ENCODE peak calls at places on chromosomes 2 and 18, in nine cellular contexts. One of them, this sample, is unnamed. For H3K4me1 and H3K9me3, the result is how much of the 10 kb centered on the place peaks cover.

GRCh38 chr2:149538138-149538833 is 49.3 kb downstream of the MMADHC start:
- DNase-seq in mucosa of descending colon: no peak
- DNase-seq in CD8-positive, alpha-beta memory T cell: no peak
- DNase-seq in pancreas: no peak
- DNase-seq in body of pancreas: no peak
- DNase-seq in PC-9: peak
- DNase-seq in HCT116: no peak
- DNase-seq in lower lobe of right lung: no peak
- DNase-seq in Caco-2: no peak
- DNase-seq in this sample: no peak

GRCh38 chr2:205872716-205873115 is 190.4 kb downstream of the NRP2 start:
- DNase-seq in mucosa of descending colon: no peak
- DNase-seq in CD8-positive, alpha-beta memory T cell: no peak
- DNase-seq in pancreas: no peak
- DNase-seq in body of pancreas: no peak
- DNase-seq in PC-9: no peak
- DNase-seq in HCT116: no peak
- DNase-seq in lower lobe of right lung: no peak
- DNase-seq in Caco-2: no peak
- DNase-seq in this sample: no peak

GRCh38 chr2:68282814-68283812 is 30.8 kb upstream of the PPP3R1 start:
- DNase-seq in mucosa of descending colon: peak
- DNase-seq in CD8-positive, alpha-beta memory T cell: no peak
- DNase-seq in pancreas: no peak
- DNase-seq in body of pancreas: no peak
- DNase-seq in PC-9: no peak
- DNase-seq in HCT116: peak
- DNase-seq in lower lobe of right lung: no peak
- DNase-seq in Caco-2: no peak
- DNase-seq in this sample: peak

GRCh38 chr2:134173338-134174016 is 80.4 kb upstream of the MGAT5 start:
- DNase-seq in mucosa of descending colon: peak
- DNase-seq in CD8-positive, alpha-beta memory T cell: no peak
- DNase-seq in pancreas: peak
- DNase-seq in body of pancreas: peak
- DNase-seq in PC-9: no peak
- DNase-seq in HCT116: no peak
- DNase-seq in lower lobe of right lung: no peak
- DNase-seq in Caco-2: no peak
- DNase-seq in this sample: no peak

GRCh38 chr2:15826273-15826717 is 114.1 kb upstream of the MYCN start:
- DNase-seq in mucosa of descending colon: peak
- DNase-seq in CD8-positive, alpha-beta memory T cell: no peak
- DNase-seq in pancreas: no peak
- DNase-seq in body of pancreas: no peak
- DNase-seq in PC-9: no peak
- DNase-seq in HCT116: no peak
- DNase-seq in lower lobe of right lung: no peak
- DNase-seq in Caco-2: peak
- DNase-seq in this sample: no peak

GRCh38 chr2:130370490-130370889 is 14.6 kb downstream of the PTPN18 start:
- DNase-seq in mucosa of descending colon: no peak
- DNase-seq in CD8-positive, alpha-beta memory T cell: peak
- DNase-seq in pancreas: no peak
- DNase-seq in body of pancreas: no peak
- DNase-seq in PC-9: no peak
- DNase-seq in HCT116: no peak
- DNase-seq in lower lobe of right lung: no peak
- DNase-seq in Caco-2: no peak
- DNase-seq in this sample: no peak

GRCh38 chr2:31233216-31233615 is 736 bp upstream of the EHD3 start:
- DNase-seq in mucosa of descending colon: no peak
- DNase-seq in CD8-positive, alpha-beta memory T cell: no peak
- DNase-seq in pancreas: no peak
- DNase-seq in body of pancreas: no peak
- DNase-seq in PC-9: no peak
- DNase-seq in HCT116: no peak
- DNase-seq in lower lobe of right lung: no peak
- DNase-seq in Caco-2: no peak
- DNase-seq in this sample: no peak

GRCh38 chr2:24517247-24517646 is 26.2 kb downstream of the NCOA1 start:
- DNase-seq in mucosa of descending colon: no peak
- DNase-seq in CD8-positive, alpha-beta memory T cell: no peak
- DNase-seq in pancreas: no peak
- DNase-seq in body of pancreas: peak
- DNase-seq in PC-9: no peak
- DNase-seq in HCT116: no peak
- DNase-seq in lower lobe of right lung: no peak
- DNase-seq in Caco-2: no peak
- DNase-seq in this sample: no peak

GRCh38 chr2:67564626-67565025 is 167.5 kb downstream of the ETAA1 start:
- DNase-seq in mucosa of descending colon: no peak
- DNase-seq in CD8-positive, alpha-beta memory T cell: no peak
- DNase-seq in pancreas: peak
- DNase-seq in body of pancreas: peak
- DNase-seq in PC-9: no peak
- DNase-seq in HCT116: no peak
- DNase-seq in lower lobe of right lung: no peak
- DNase-seq in Caco-2: no peak
- DNase-seq in this sample: no peak

GRCh38 chr2:107025869-107026380 is 140.0 kb upstream of the ST6GAL2 start:
- DNase-seq in mucosa of descending colon: peak
- DNase-seq in CD8-positive, alpha-beta memory T cell: no peak
- DNase-seq in pancreas: no peak
- DNase-seq in body of pancreas: no peak
- DNase-seq in PC-9: no peak
- DNase-seq in HCT116: no peak
- DNase-seq in lower lobe of right lung: no peak
- DNase-seq in Caco-2: no peak
- DNase-seq in this sample: no peak

GRCh38 chr2:204110250-204111183 is 174.0 kb downstream of the ICOS start:
- DNase-seq in mucosa of descending colon: peak
- DNase-seq in CD8-positive, alpha-beta memory T cell: peak
- DNase-seq in pancreas: no peak
- DNase-seq in body of pancreas: peak
- DNase-seq in PC-9: no peak
- DNase-seq in HCT116: no peak
- DNase-seq in lower lobe of right lung: no peak
- DNase-seq in Caco-2: no peak
- DNase-seq in this sample: no peak

GRCh38 chr18:67133669-67134068 is 382.9 kb downstream of the DSEL start:
- DNase-seq in mucosa of descending colon: no peak
- DNase-seq in CD8-positive, alpha-beta memory T cell: no peak
- DNase-seq in pancreas: no peak
- DNase-seq in body of pancreas: no peak
- DNase-seq in PC-9: no peak
- DNase-seq in HCT116: no peak
- DNase-seq in lower lobe of right lung: no peak
- DNase-seq in Caco-2: no peak
- DNase-seq in this sample: no peak

GRCh38 chr18:478679-479078 is 21.8 kb downstream of the COLEC12 start:
- DNase-seq in mucosa of descending colon: no peak
- DNase-seq in CD8-positive, alpha-beta memory T cell: no peak
- DNase-seq in pancreas: no peak
- DNase-seq in body of pancreas: no peak
- DNase-seq in PC-9: no peak
- DNase-seq in HCT116: no peak
- DNase-seq in lower lobe of right lung: no peak
- DNase-seq in Caco-2: no peak
- DNase-seq in this sample: no peak

GRCh38 chr2:238963164-238963969 is 115.5 kb downstream of the TWIST2 start:
- DNase-seq in mucosa of descending colon: no peak
- DNase-seq in CD8-positive, alpha-beta memory T cell: no peak
- DNase-seq in pancreas: no peak
- DNase-seq in body of pancreas: no peak
- DNase-seq in PC-9: no peak
- DNase-seq in HCT116: no peak
- DNase-seq in lower lobe of right lung: no peak
- DNase-seq in Caco-2: no peak
- DNase-seq in this sample: no peak

GRCh38 chr18:21557607-21558253 is 42.8 kb downstream of the ESCO1 start:
- DNase-seq in mucosa of descending colon: no peak
- DNase-seq in CD8-positive, alpha-beta memory T cell: no peak
- DNase-seq in pancreas: peak
- DNase-seq in body of pancreas: peak
- DNase-seq in PC-9: no peak
- DNase-seq in HCT116: no peak
- DNase-seq in lower lobe of right lung: no peak
- DNase-seq in Caco-2: no peak
- DNase-seq in this sample: no peak

GRCh38 chr2:163877316-163877715 is 141.5 kb upstream of the FIGN start:
- DNase-seq in mucosa of descending colon: no peak
- DNase-seq in CD8-positive, alpha-beta memory T cell: no peak
- DNase-seq in pancreas: no peak
- DNase-seq in body of pancreas: no peak
- DNase-seq in PC-9: peak
- DNase-seq in HCT116: no peak
- DNase-seq in lower lobe of right lung: no peak
- DNase-seq in Caco-2: peak
- DNase-seq in this sample: peak

GRCh38 chr2:116585654-116586053 is 1228.8 kb upstream of the DDX18 start:
- DNase-seq in mucosa of descending colon: no peak
- DNase-seq in CD8-positive, alpha-beta memory T cell: no peak
- DNase-seq in pancreas: no peak
- DNase-seq in body of pancreas: no peak
- DNase-seq in PC-9: no peak
- DNase-seq in HCT116: no peak
- DNase-seq in lower lobe of right lung: no peak
- DNase-seq in Caco-2: no peak
- DNase-seq in this sample: no peak

DNA sequence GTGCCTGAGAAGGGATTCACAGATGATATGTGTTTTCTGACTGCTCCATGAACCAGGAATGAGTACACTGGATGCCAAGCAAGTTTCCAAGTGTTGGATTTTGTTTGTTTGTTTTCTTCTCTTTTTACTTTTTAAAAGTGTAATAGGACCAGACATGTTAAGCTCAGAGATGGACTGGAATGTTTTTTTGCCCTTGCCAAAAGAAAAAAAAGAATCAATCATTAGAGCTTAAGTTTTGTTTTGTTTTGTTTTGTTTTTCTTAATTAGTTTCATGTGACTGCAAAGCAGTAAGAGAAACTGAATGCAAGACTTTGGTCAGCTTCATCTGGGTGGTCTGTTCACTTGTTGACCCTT is 42.5 kb upstream of the SLC1A4 start:
- DNase-seq in mucosa of descending colon: no peak
- DNase-seq in CD8-positive, alpha-beta memory T cell: no peak
- DNase-seq in pancreas: no peak
- DNase-seq in body of pancreas: no peak
- DNase-seq in PC-9: no peak
- DNase-seq in HCT116: no peak
- DNase-seq in lower lobe of right lung: no peak
- DNase-seq in Caco-2: no peak
- DNase-seq in this sample: no peak
- H3K4me3 ChIP-seq in mucosa of descending colon: no peak
- H3K4me3 ChIP-seq in CD8-positive, alpha-beta memory T cell: peak
- H3K4me3 ChIP-seq in pancreas: no peak
- H3K4me3 ChIP-seq in body of pancreas: no peak
- H3K4me3 ChIP-seq in PC-9: no peak
- H3K4me3 ChIP-seq in HCT116: no peak
- H3K4me3 ChIP-seq in lower lobe of right lung: no peak
- H3K4me3 ChIP-seq in Caco-2: no peak
- H3K4me3 ChIP-seq in this sample: no peak

DNA sequence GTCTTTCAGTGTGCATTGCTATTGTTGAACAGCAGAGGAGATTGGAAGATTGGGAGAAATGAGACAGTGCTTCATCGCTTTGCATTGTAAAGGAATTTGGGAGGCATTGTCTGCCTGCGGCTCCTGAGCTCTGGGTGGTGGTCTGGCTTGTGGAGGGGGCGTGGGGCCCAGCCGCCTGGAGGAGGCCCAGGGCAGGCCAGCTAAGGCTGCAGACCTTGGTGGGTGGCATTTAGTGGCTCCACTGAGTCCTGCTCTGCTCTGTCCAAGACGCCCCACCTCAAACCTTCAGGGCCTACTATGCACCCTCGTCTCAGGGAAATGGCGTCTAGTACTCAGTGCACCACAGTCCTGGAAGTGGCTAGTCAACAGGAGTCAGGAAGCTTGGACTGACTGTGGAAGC is 5.7 kb upstream of the HS1BP3 start:
- DNase-seq in mucosa of descending colon: no peak
- DNase-seq in CD8-positive, alpha-beta memory T cell: no peak
- DNase-seq in pancreas: no peak
- DNase-seq in body of pancreas: no peak
- DNase-seq in PC-9: no peak
- DNase-seq in HCT116: no peak
- DNase-seq in lower lobe of right lung: peak
- DNase-seq in Caco-2: no peak
- DNase-seq in this sample: no peak
- H3K4me1 ChIP-seq in mucosa of descending colon: under half
- H3K4me1 ChIP-seq in CD8-positive, alpha-beta memory T cell: under half
- H3K4me1 ChIP-seq in pancreas: under half
- H3K4me1 ChIP-seq in body of pancreas: under half
- H3K4me1 ChIP-seq in PC-9: under half
- H3K4me1 ChIP-seq in HCT116: under half
- H3K4me1 ChIP-seq in lower lobe of right lung: under half
- H3K4me1 ChIP-seq in Caco-2: under half
- H3K4me1 ChIP-seq in this sample: under half

GRCh38 chr18:51361130-51361860 is 163.8 kb upstream of the MEX3C start:
- DNase-seq in mucosa of descending colon: peak
- DNase-seq in CD8-positive, alpha-beta memory T cell: no peak
- DNase-seq in pancreas: no peak
- DNase-seq in body of pancreas: no peak
- DNase-seq in PC-9: no peak
- DNase-seq in HCT116: no peak
- DNase-seq in lower lobe of right lung: no peak
- DNase-seq in Caco-2: peak
- DNase-seq in this sample: no peak
- H3K9me3 ChIP-seq in mucosa of descending colon: under half
- H3K9me3 ChIP-seq in CD8-positive, alpha-beta memory T cell: under half
- H3K9me3 ChIP-seq in pancreas: under half
- H3K9me3 ChIP-seq in body of pancreas: under half
- H3K9me3 ChIP-seq in PC-9: under half
- H3K9me3 ChIP-seq in HCT116: under half
- H3K9me3 ChIP-seq in lower lobe of right lung: under half
- H3K9me3 ChIP-seq in Caco-2: under half
- H3K9me3 ChIP-seq in this sample: under half

GRCh38 chr2:191150121-191150450 is 708 bp downstream of the STAT4 start:
- DNase-seq in mucosa of descending colon: no peak
- DNase-seq in CD8-positive, alpha-beta memory T cell: no peak
- DNase-seq in pancreas: no peak
- DNase-seq in body of pancreas: no peak
- DNase-seq in PC-9: no peak
- DNase-seq in HCT116: no peak
- DNase-seq in lower lobe of right lung: no peak
- DNase-seq in Caco-2: no peak
- DNase-seq in this sample: no peak
- H3K4me3 ChIP-seq in mucosa of descending colon: peak
- H3K4me3 ChIP-seq in CD8-positive, alpha-beta memory T cell: peak
- H3K4me3 ChIP-seq in pancreas: peak
- H3K4me3 ChIP-seq in body of pancreas: peak
- H3K4me3 ChIP-seq in PC-9: peak
- H3K4me3 ChIP-seq in HCT116: peak
- H3K4me3 ChIP-seq in lower lobe of right lung: peak
- H3K4me3 ChIP-seq in Caco-2: peak
- H3K4me3 ChIP-seq in this sample: peak

DNA sequence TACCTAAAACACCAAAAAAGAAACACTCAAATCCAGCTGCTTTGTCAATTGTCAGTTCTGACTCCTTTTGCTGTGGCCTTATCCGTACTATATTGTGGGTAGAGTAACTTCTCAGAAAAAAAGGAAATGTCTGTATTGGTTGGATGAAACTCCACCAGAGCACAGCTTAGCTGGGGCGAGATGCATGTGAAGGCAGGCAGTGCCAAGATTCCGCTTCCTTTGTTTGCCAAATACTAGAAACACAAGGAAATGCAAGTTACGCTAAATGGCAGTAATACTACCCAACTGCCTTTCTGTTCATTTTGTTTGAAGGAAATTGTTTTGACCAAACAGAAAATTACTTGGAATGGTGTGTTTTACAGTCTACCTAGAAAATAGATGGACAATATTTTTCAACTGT is 10.0 kb downstream of the KLF11 start:
- DNase-seq in mucosa of descending colon: no peak
- DNase-seq in CD8-positive, alpha-beta memory T cell: no peak
- DNase-seq in pancreas: no peak
- DNase-seq in body of pancreas: peak
- DNase-seq in PC-9: no peak
- DNase-seq in HCT116: no peak
- DNase-seq in lower lobe of right lung: peak
- DNase-seq in Caco-2: no peak
- DNase-seq in this sample: no peak
- H3K4me1 ChIP-seq in mucosa of descending colon: under half
- H3K4me1 ChIP-seq in CD8-positive, alpha-beta memory T cell: under half
- H3K4me1 ChIP-seq in pancreas: under half
- H3K4me1 ChIP-seq in body of pancreas: half or more
- H3K4me1 ChIP-seq in PC-9: under half
- H3K4me1 ChIP-seq in HCT116: under half
- H3K4me1 ChIP-seq in lower lobe of right lung: half or more
- H3K4me1 ChIP-seq in Caco-2: under half
- H3K4me1 ChIP-seq in this sample: under half